ENCODE peak calls at places on chromosomes 3 and 15, in six cellular contexts. F is PC-9; P is vagina; R is CD4-positive, alpha-beta memory T cell; H is kidney; D is right atrium auricular region. I is an unnamed sample.

GRCh38 chr15:90161946-90162345 is 39.2 kb upstream of the SEMA4B start:
- DNase-seq in F (no peak), P (no peak), R (no peak), H (no peak), D (no peak), I (no peak)

GRCh38 chr3:188124184-188124583 is 29.8 kb upstream of the LPP start:
- DNase-seq in F (no peak), P (no peak), R (no peak), H (no peak), D (no peak), I (no peak)

GRCh38 chr15:96327155-96327741 is 3.3 kb upstream of the NR2F2 start:
- DNase-seq in F (peak; percentile 81), P (no peak), R (no peak), H (no peak), D (no peak), I (no peak)

GRCh38 chr15:96268421-96269204 is 61.9 kb upstream of the NR2F2 start:
- DNase-seq in F (peak; percentile 89), P (no peak), R (no peak), H (no peak), D (no peak), I (no peak)

GRCh38 chr15:71562251-71562650 is 248.1 kb upstream of the NR2E3 start:
- DNase-seq in F (no peak), P (no peak), R (no peak), H (no peak), D (no peak), I (no peak)

GRCh38 chr3:80492162-80492561 is 724.4 kb upstream of the ROBO1 start:
- DNase-seq in F (no peak), P (no peak), R (no peak), H (no peak), D (no peak), I (no peak)

GRCh38 chr15:73782339-73782979 is 29.3 kb upstream of the INSYN1 start:
- DNase-seq in F (no peak), P (no peak), R (no peak), H (no peak), D (no peak), I (no peak)

GRCh38 chr3:119810018-119810435 is 28.1 kb downstream of the NR1I2 start:
- DNase-seq in F (no peak), P (no peak), R (peak; percentile 56), H (peak; percentile 81), D (no peak), I (no peak)

GRCh38 chr3:114112696-114113095 is 56.2 kb downstream of the QTRT2 start:
- DNase-seq in F (no peak), P (no peak), R (no peak), H (no peak), D (no peak), I (no peak)

GRCh38 chr15:95303659-95304058 is 1026.8 kb upstream of the NR2F2 start:
- DNase-seq in F (no peak), P (no peak), R (no peak), H (no peak), D (no peak), I (no peak)

GRCh38 chr3:45682311-45682710 is 6.9 kb upstream of the SACM1L start:
- DNase-seq in F (no peak), P (no peak), R (no peak), H (no peak), D (no peak), I (no peak)

GRCh38 chr3:45682786-45683185 is 6.4 kb upstream of the SACM1L start:
- DNase-seq in F (no peak), P (no peak), R (no peak), H (no peak), D (no peak), I (no peak)

GRCh38 chr3:45679805-45680204 is 9.4 kb upstream of the SACM1L start:
- DNase-seq in F (no peak), P (peak; percentile 71), R (no peak), H (no peak), D (no peak), I (no peak)

GRCh38 chr3:45683417-45684326 is 5.5 kb upstream of the SACM1L start:
- DNase-seq in F (no peak), P (no peak), R (no peak), H (no peak), D (no peak), I (no peak)

DNA sequence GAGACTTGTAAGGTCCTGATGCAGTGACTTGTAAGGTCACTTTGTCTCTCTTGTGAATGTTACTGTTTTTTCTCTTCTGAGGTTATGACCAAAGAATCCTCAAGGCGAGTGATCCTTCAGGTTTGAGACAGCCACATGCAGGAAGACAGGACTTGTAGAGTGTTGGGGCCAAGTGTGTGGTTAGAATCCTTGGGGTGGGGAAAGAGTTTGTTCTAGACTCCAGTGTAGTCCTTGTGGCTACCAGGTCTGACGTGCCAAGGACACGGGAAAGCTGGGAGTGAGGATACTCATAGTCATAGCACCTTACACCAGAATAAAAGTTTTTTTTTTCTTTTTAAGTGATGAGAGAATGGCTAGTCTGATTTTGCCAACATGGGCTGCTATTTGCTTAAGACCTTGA is 7.3 kb upstream of the SACM1L start:
- DNase-seq in F (no peak), P (peak; percentile 40), R (no peak), H (no peak), D (no peak), I (no peak)
- H3K27ac ChIP-seq in F (no peak overlapping the region), P (no peak overlapping the region), R (no peak overlapping the region), H (no peak overlapping the region), D (no peak overlapping the region), I (no peak overlapping the region)

DNA sequence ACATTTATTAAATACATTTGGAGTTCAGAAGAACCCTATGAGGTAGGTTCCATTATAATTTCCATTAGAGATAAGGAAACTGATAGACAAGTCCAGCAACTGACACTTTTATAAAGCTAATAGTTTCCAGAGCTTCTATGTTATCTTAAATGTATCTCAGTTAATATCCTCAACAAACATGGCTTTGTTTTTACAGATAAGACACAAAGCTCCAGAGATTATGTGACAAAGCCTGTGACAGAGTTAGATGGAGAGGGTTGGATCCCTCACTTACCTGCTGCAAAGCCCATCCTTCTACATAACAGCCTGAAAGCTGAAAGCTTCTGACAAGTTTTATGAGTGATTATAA is 473 bp upstream of the COMMD2 start:
- DNase-seq in F (no peak), P (no peak), R (no peak), H (no peak), D (no peak), I (no peak)
- H3K27ac ChIP-seq in F (peak overlapping the region; percentile 51), P (peak overlapping the region; percentile 82), R (peak overlapping the region; percentile 70), H (no peak overlapping the region), D (peak overlapping the region; percentile 85), I (peak overlapping the region; percentile 74)

GRCh38 chr3:16419640-16420039 is 93.9 kb downstream of the RFTN1 start:
- DNase-seq in F (no peak), P (no peak), R (no peak), H (no peak), D (no peak), I (no peak)
- H3K27ac ChIP-seq in F (no peak overlapping the region), P (no peak overlapping the region), R (no peak overlapping the region), H (no peak overlapping the region), D (no peak overlapping the region), I (no peak overlapping the region)

GRCh38 chr15:31102049-31102321 is 460 bp upstream of the TRPM1 start:
- DNase-seq in F (no peak), P (no peak), R (no peak), H (no peak), D (peak; percentile 49), I (no peak)
- H3K27ac ChIP-seq in F (no peak overlapping the region), P (no peak overlapping the region), R (no peak overlapping the region), H (peak overlapping the region; percentile 20), D (no peak overlapping the region), I (peak overlapping the region; percentile 30)

DNA sequence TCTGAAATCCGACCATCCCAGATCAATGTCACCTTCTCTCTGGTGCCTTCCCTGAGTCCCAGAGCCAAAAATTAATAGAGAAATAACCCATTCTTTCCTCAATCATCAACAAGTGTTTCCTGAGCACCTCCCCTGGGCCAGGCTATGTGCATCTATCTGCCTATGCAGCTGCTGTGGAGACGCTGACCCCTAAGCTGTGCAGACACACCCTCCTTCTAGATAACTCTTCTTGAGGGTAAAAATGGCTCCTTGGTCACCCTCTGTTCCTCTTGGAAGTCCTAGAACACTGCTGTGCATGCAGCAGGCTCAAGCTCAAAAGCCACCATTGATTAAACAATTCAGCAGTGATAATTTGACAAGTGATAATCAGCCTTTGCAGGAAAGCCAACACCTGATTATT is 18.4 kb downstream of the CA12 start:
- DNase-seq in F (no peak), P (no peak), R (no peak), H (no peak), D (no peak), I (no peak)
- H3K27ac ChIP-seq in F (no peak overlapping the region), P (no peak overlapping the region), R (no peak overlapping the region), H (no peak overlapping the region), D (no peak overlapping the region), I (no peak overlapping the region)

GRCh38 chr3:4986175-4986610 is 7.0 kb downstream of the BHLHE40 start:
- DNase-seq in F (peak; percentile 58), P (no peak), R (no peak), H (no peak), D (no peak), I (no peak)

GRCh38 chr3:4989649-4989966 is 10.4 kb downstream of the BHLHE40 start:
- DNase-seq in F (no peak), P (no peak), R (no peak), H (peak; percentile 50), D (no peak), I (no peak)

GRCh38 chr3:4988815-4989648 is 9.8 kb downstream of the BHLHE40 start:
- DNase-seq in F (no peak), P (peak; percentile 89), R (no peak), H (peak; percentile 40), D (peak; percentile 73), I (no peak)

GRCh38 chr3:4986611-4987373 is 7.6 kb downstream of the BHLHE40 start:
- DNase-seq in F (peak; percentile 86), P (peak; percentile 97), R (peak; percentile 79), H (peak; percentile 99), D (peak; percentile 99), I (peak; percentile 69)

DNA sequence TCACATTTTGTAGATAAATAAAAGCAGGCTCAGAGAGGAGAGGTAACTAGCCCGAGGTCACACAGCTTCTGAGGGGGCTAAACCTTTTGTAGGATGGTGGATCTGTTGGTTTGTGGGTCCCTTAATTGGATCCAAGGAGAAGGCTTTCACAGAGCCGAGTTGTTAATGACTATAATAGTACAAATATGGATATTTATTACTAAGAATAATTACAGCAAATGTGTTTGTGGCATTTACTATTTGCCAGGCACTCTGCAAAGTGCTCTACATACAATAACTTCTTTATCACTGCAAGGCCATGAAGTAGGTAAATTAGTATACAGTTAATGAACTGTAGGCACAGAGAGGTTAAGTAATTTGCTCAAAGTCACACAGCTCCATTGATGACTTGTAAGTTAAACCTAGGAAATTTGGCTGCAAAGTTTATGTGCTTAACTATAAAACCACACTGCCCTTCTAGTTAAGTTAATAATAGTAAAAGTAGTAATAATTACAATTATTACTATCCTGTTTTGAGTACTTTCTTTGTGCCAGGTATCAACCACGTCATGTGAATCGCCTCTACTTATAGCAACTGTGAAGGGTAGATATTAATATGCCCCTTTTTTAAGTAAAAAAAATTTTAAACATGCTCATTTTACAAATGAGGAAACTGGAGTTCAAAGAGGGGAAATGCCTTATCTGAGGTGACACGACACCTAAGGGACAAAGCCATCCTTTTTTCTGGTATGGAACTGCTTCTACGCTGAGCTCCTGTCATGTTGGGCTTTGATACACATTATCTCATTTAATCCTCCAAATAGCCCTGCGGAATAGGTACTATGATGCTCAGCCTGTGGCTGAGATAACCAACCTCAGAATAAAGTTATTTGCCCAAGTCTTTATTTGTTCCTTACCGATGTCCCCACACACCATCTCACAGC is 8.4 kb downstream of the BHLHE40 start:
- DNase-seq in F (no peak), P (no peak), R (no peak), H (no peak), D (no peak), I (no peak)
- H3K27ac ChIP-seq in F (peak overlapping the region; percentile 89), P (peak overlapping the region; percentile 98), R (peak overlapping the region; percentile 59), H (peak overlapping the region; percentile 97), D (peak overlapping the region; percentile 96), I (peak overlapping the region; percentile 77)